ENCODE peak calls at places on chromosome 22, in five cellular contexts. V is neuronal stem cell, G is IMR-90, X is H1, O is H9. Y is an unnamed sample.

GRCh38 chr22:48335442-48336139 is 1492.1 kb downstream of the BRD1 start:
- DNase-seq in X (no peak), G (no peak), V (no peak), O (no peak), Y (no peak)

GRCh38 chr22:27719535-27720227 is 81.9 kb downstream of the MN1 start:
- DNase-seq in V (no peak), O (peak; percentile 72), G (peak; percentile 16), X (no peak), Y (peak; percentile 29)

GRCh38 chr22:49855491-49855911 is 1.9 kb downstream of the ZBED4 start:
- DNase-seq in G (peak; percentile 33), V (no peak), X (no peak), O (no peak), Y (peak; percentile 53)

GRCh38 chr22:38879102-38879729 is 7.2 kb upstream of the CBX6 start:
- DNase-seq in G (no peak), V (no peak), O (no peak), X (no peak), Y (no peak)

GRCh38 chr22:49353185-49353584 is 474.5 kb downstream of the BRD1 start:
- DNase-seq in V (no peak), G (no peak), O (peak; percentile 12), X (no peak), Y (no peak)

GRCh38 chr22:46592390-46592872 is 27.8 kb upstream of the GRAMD4 start:
- DNase-seq in O (no peak), V (no peak), X (no peak), G (peak; percentile 71), Y (no peak)

GRCh38 chr22:37484115-37485005 is 1.8 kb downstream of the MFNG start:
- DNase-seq in X (no peak), V (no peak), O (no peak), G (no peak), Y (no peak)

GRCh38 chr22:44761025-44761424 is 8.7 kb downstream of the ARHGAP8 start:
- DNase-seq in O (no peak), G (no peak), V (no peak), X (no peak), Y (no peak)

GRCh38 chr22:45448431-45448830 is 34.9 kb downstream of the RIBC2 start:
- DNase-seq in G (no peak), O (no peak), V (no peak), X (no peak), Y (no peak)

GRCh38 chr22:17260950-17261349 is 41.7 kb upstream of the ADA2 start:
- DNase-seq in V (no peak), X (no peak), O (peak; percentile 78), G (no peak), Y (no peak)

GRCh38 chr22:17260291-17260690 is 41.1 kb upstream of the ADA2 start:
- DNase-seq in X (no peak), V (no peak), G (no peak), O (no peak), Y (no peak)

GRCh38 chr22:17257578-17257977 is 38.3 kb upstream of the ADA2 start:
- DNase-seq in G (no peak), O (no peak), V (no peak), X (no peak), Y (no peak)

GRCh38 chr22:17258015-17258827 is 39.0 kb upstream of the ADA2 start:
- DNase-seq in G (no peak), O (peak; percentile 92), V (peak; percentile 75), X (no peak), Y (peak; percentile 33)

DNA sequence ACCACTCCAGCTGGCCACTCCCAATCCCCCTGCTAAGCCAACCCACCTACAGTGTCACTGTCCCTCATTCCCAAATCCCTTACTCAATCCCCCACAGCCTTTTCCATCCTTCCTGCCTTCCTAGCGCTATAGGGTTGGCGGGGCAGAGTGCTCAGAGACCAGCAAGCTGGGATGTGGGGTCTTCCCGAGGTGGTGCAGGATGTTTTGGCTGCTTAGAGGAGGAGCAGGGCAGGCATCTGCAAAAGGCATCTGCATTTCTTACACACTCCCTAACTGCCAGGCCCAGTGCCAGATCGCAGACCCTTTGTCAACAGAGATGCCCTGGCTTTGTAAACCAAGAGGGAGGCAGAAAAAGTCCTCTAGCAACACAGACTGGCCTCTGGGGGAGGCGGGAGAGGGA is 37.9 kb upstream of the ADA2 start:
- DNase-seq in X (no peak), G (no peak), V (no peak), O (no peak), Y (no peak)
- H2BK15ac ChIP-seq in X (peak overlapping the region; percentile 61), G (no peak overlapping the region), V (peak overlapping the region; percentile 18), O (no peak overlapping the region), Y (no peak overlapping the region)

GRCh38 chr22:11627436-11627797 is 3900.6 kb upstream of the OR11H1 start:
- DNase-seq in G (no peak), V (no peak), X (no peak), O (no peak), Y (no peak)
- H4K8ac ChIP-seq in G (no peak overlapping the region), V (peak overlapping the region; percentile 19), X (no peak overlapping the region), O (no peak overlapping the region), Y (no peak overlapping the region)

GRCh38 chr22:42074153-42074750 is at the start of gene PHETA2:
- DNase-seq in X (no peak), V (no peak), O (peak; percentile 48), G (peak; percentile 25), Y (no peak)
- H3K14ac ChIP-seq in X (no peak within 1 kb of the TSS), V (peak within 1 kb of the TSS; percentile 41), O (peak within 1 kb of the TSS; percentile 95), G (peak within 1 kb of the TSS; percentile 91), Y (no peak within 1 kb of the TSS)

GRCh38 chr22:22141771-22142591 is 102.6 kb upstream of the VPREB1 start:
- DNase-seq in V (no peak), X (no peak), G (no peak), O (no peak), Y (no peak)
- H2BK15ac ChIP-seq in V (no peak overlapping the region), X (no peak overlapping the region), G (no peak overlapping the region), O (no peak overlapping the region), Y (no peak overlapping the region)

DNA sequence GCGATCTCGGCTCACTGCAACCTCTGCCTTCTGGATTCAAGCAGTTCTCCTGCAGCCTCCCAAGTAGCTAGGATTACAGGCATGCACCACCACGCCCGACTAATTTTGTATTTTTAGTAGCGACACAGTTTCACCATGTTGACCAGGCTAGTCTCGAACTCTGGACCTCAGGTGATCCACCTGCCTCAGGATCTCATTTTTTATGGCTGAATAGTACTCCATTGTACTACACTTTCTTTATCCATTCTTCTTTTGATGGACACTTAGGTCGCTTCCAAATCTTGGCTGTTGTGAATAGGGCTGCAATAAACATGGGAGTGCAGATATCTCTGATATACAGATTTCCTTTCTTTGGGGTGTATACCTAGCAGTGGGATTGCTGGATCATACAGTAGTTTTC is 20.8 kb downstream of the XRCC6 start:
- DNase-seq in G (no peak), X (no peak), V (no peak), O (no peak), Y (no peak)
- H4K8ac ChIP-seq in G (no peak overlapping the region), X (no peak overlapping the region), V (no peak overlapping the region), O (no peak overlapping the region), Y (no peak overlapping the region)

GRCh38 chr22:32528984-32529982 is 54.7 kb downstream of the FBXO7 start:
- DNase-seq in X (peak; percentile 63), G (peak; percentile 86), O (peak; percentile 90), V (peak; percentile 81), Y (peak; percentile 81)
- H3K14ac ChIP-seq in X (no peak overlapping the region), G (peak overlapping the region; percentile 49), O (no peak overlapping the region), V (no peak overlapping the region), Y (no peak overlapping the region)

GRCh38 chr22:40077646-40078016 is 82.9 kb downstream of the FAM83F start:
- DNase-seq in O (no peak), X (no peak), V (no peak), G (no peak), Y (peak; percentile 3)

GRCh38 chr22:40082184-40082583 is 87.4 kb downstream of the FAM83F start:
- DNase-seq in X (no peak), G (no peak), O (no peak), V (no peak), Y (no peak)

GRCh38 chr22:40083794-40084193 is 89.0 kb downstream of the FAM83F start:
- DNase-seq in O (no peak), V (no peak), X (no peak), G (no peak), Y (no peak)

GRCh38 chr22:40084246-40084645 is 89.5 kb downstream of the FAM83F start:
- DNase-seq in G (no peak), V (no peak), X (no peak), O (no peak), Y (no peak)

GRCh38 chr22:40081662-40082061 is 86.9 kb downstream of the FAM83F start:
- DNase-seq in V (no peak), G (no peak), X (no peak), O (no peak), Y (no peak)
- H2BK15ac ChIP-seq in V (no peak overlapping the region), G (no peak overlapping the region), X (no peak overlapping the region), O (no peak overlapping the region), Y (no peak overlapping the region)

GRCh38 chr22:19882446-19883381 is 28.0 kb upstream of the GNB1L start:
- DNase-seq in G (no peak), O (peak; percentile 23), X (no peak), V (no peak), Y (no peak)
- H4K8ac ChIP-seq in G (peak overlapping the region; percentile 88), O (no peak overlapping the region), X (peak overlapping the region; percentile 53), V (peak overlapping the region; percentile 0), Y (peak overlapping the region; percentile 59)

DNA sequence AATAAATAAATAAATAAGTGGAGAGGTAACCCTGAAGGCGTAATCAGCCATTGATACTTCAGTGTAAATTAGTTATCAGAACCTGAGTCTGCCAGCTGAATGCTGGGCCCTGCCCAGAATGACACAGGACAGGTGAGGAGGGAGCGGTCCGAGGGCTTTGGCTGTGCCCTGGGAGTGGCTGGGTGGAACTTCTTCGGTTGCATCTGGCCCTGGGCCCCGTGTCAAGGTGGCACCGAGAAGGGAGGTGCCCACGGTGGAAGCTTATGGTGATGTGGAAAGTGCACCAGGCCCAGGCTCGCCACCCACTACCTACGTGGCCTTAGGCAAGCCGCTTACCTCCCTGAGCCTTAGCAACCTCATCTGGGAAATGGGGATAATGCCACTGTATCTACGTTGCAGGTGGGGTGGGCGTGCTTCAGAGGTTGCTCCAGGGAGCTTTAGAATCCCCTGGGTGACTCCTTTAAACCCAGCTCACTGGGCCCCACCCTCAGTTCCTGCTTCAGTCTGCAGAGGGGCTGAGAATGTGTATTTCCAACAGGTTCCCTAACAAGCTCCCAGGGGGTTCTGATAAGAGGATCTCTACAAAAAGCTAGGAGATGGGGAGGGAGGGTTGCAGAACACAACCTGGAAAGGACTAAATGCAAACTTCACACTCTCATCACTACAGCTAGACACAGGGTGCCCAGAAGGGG is 38.8 kb downstream of the TXN2 start:
- DNase-seq in X (no peak), V (no peak), O (no peak), G (no peak), Y (no peak)
- H3K14ac ChIP-seq in X (no peak overlapping the region), V (peak overlapping the region; percentile 71), O (peak overlapping the region; percentile 53), G (peak overlapping the region; percentile 88), Y (peak overlapping the region; percentile 81)

DNA sequence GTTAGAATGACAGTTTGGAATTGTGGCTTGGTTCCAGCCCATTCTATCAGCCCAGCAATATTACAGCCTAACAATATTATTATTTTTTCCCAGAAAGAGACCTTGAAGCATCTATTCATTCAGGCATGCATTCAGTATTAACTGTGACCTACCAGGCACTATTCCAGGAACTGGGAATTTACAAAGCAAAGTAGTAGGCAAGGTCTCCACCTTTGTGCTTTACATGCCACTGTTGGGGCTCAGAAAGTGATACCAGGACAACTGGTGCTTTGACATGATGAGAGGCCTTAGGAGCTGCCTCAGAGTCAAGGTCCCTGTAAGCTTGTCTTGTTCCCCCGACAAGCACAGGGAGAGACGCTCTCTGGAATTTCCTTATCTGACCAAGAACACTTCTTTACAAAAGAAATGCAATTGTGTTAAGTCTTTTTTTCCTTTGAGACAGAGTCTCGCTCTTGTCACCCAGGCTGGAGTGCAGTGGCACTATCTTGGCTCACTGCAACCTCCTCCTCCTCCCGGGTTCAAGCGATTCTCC is 2.3 kb upstream of the HMOX1 start:
- DNase-seq in V (no peak), O (no peak), X (no peak), G (no peak), Y (no peak)
- H2BK15ac ChIP-seq in V (no peak overlapping the region), O (no peak overlapping the region), X (no peak overlapping the region), G (peak overlapping the region; percentile 86), Y (no peak overlapping the region)